ENCODE peak calls at places on chromosome 21, in four cellular contexts. M, J, U and O are unnamed samples.

GRCh38 chr21:41933259-41934079 is 20.3 kb downstream of the C2CD2 start:
- DNase-seq in J (no peak), U (peak; percentile 75), M (no peak), O (no peak)

GRCh38 chr21:37945036-37945435 is 28.8 kb upstream of the KCNJ6 start:
- DNase-seq in U (no peak), M (no peak), J (no peak), O (no peak)

GRCh38 chr21:28554660-28555475 is 437.8 kb downstream of the LTN1 start:
- DNase-seq in J (no peak), M (no peak), U (peak; percentile 54), O (no peak)

GRCh38 chr21:37490084-37490483 is 123.5 kb downstream of the DYRK1A start:
- DNase-seq in M (no peak), J (no peak), U (no peak), O (no peak)

GRCh38 chr21:42125571-42126544 is 54.7 kb downstream of the UMODL1 start:
- DNase-seq in M (no peak), U (peak; percentile 47), J (no peak), O (no peak)

GRCh38 chr21:42145569-42146250 is 73.2 kb upstream of the ABCG1 start:
- DNase-seq in U (peak; percentile 74), M (peak; percentile 62), J (no peak), O (no peak)

GRCh38 chr21:19541612-19542011 is 1138.0 kb upstream of the TMPRSS15 start:
- DNase-seq in U (no peak), M (no peak), J (no peak), O (no peak)

GRCh38 chr21:46621457-46622182 is 13.9 kb upstream of the PRMT2 start:
- DNase-seq in U (no peak), J (no peak), M (peak; percentile 29), O (no peak)

GRCh38 chr21:41802684-41803083 is 35.8 kb upstream of the RIPK4 start:
- DNase-seq in J (peak; percentile 75), U (peak; percentile 12), M (no peak), O (no peak)

GRCh38 chr21:31366825-31367224 is 22.8 kb upstream of the TIAM1 start:
- DNase-seq in U (peak; percentile 94), M (no peak), J (no peak), O (no peak)

GRCh38 chr21:15222711-15223110 is 157.9 kb upstream of the NRIP1 start:
- DNase-seq in U (no peak), J (no peak), M (no peak), O (no peak)

GRCh38 chr21:37319551-37319950 is 47.0 kb upstream of the DYRK1A start:
- DNase-seq in J (no peak), M (no peak), U (no peak), O (no peak)

GRCh38 chr21:15442743-15443142 is 287.0 kb upstream of the USP25 start:
- DNase-seq in M (no peak), J (no peak), U (no peak), O (no peak)

GRCh38 chr21:34911360-34911759 is 137.7 kb downstream of the RUNX1 start:
- DNase-seq in U (no peak), J (peak; percentile 16), M (no peak), O (no peak)

GRCh38 chr21:17463441-17463840 is 49.4 kb upstream of the CXADR start:
- DNase-seq in U (peak; percentile 88), J (no peak), M (no peak), O (no peak)

GRCh38 chr21:17501107-17502006 is 11.5 kb upstream of the CXADR start:
- DNase-seq in J (no peak), U (no peak), M (no peak), O (no peak)

GRCh38 chr21:37338671-37339526 is 27.7 kb upstream of the DYRK1A start:
- DNase-seq in M (no peak), J (peak; percentile 42), U (peak; percentile 96), O (no peak)

GRCh38 chr21:34889537-34890257 is 159.4 kb downstream of the RUNX1 start:
- DNase-seq in M (peak; percentile 67), U (peak; percentile 88), J (peak; percentile 73), O (peak; percentile 91)

GRCh38 chr21:46130721-46131720 is 24.4 kb downstream of the FTCD start:
- DNase-seq in J (peak; percentile 19), U (peak; percentile 41), M (peak; percentile 15), O (no peak)

GRCh38 chr21:34870246-34870645 is 178.9 kb downstream of the RUNX1 start:
- DNase-seq in M (no peak), U (no peak), J (no peak), O (peak; percentile 75)

GRCh38 chr21:46193829-46194373 is 9.6 kb upstream of the SPATC1L start:
- DNase-seq in M (no peak), J (no peak), U (no peak), O (no peak)

GRCh38 chr21:46509760-46510159 is 51.1 kb downstream of the DIP2A start:
- DNase-seq in J (no peak), U (peak; percentile 60), M (no peak), O (no peak)

DNA sequence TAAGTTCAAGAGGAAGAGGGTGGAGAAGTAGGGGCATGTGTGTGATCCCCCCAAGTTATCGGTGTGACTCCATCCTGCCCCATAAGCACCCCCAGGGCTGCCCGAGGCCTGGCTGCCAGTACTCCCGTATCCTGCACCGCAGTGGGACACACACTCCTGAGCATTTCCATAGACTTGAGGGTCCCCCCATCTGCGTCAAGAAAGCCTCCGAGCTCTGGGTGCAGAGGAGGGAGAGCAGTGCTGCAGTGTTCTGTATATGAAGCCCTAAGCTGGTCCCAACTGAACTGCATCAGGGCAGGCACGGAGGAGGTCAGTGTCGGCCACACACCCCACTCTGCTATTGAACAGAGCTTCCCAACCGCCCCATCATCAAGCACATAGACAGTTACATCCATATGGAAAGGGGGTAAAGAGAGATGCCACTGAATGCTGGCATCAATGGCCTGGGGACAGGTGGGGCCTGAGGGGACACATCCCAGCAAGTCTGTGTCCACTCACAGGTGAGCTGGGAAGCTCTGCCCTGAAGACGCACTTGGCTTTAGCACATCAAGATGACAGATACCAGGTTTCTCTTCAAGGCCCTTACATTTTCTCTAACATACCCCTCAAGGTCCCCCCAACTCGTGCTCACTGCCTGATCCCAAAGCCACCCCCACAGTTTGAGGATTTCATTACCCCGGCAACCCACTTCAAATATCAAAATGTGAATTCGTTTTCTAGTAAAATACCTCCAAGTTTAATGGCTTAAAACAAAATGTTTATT is 64.3 kb downstream of the EVA1C start:
- DNase-seq in M (no peak), J (no peak), U (no peak), O (no peak)
- H3K4me1 ChIP-seq in M (no peaks in the 10 kb centered on the region), J (peaks cover 20% of the 10 kb centered on the region), U (no peaks in the 10 kb centered on the region), O (peaks cover 22% of the 10 kb centered on the region)

GRCh38 chr21:43287974-43288755 is 119.4 kb downstream of the CRYAA start:
- DNase-seq in U (no peak), M (no peak), J (no peak), O (no peak)
- H3K4me1 ChIP-seq in U (no peaks in the 10 kb centered on the region), M (no peaks in the 10 kb centered on the region), J (no peaks in the 10 kb centered on the region), O (no peaks in the 10 kb centered on the region)

GRCh38 chr21:33541105-33541711 is 709 bp downstream of the GART start:
- DNase-seq in U (peak; percentile 25), M (no peak), J (no peak), O (no peak)

GRCh38 chr21:33541756-33542639 is at the start of gene GART:
- DNase-seq in J (peak; percentile 85), U (peak; percentile 82), M (peak; percentile 86), O (peak; percentile 92)

GRCh38 chr21:33543505-33544129 is 779 bp downstream of the SON start:
- DNase-seq in J (peak; percentile 71), M (no peak), U (no peak), O (no peak)

GRCh38 chr21:33544451-33544850 is 1.6 kb downstream of the SON start:
- DNase-seq in M (no peak), J (no peak), U (no peak), O (no peak)

DNA sequence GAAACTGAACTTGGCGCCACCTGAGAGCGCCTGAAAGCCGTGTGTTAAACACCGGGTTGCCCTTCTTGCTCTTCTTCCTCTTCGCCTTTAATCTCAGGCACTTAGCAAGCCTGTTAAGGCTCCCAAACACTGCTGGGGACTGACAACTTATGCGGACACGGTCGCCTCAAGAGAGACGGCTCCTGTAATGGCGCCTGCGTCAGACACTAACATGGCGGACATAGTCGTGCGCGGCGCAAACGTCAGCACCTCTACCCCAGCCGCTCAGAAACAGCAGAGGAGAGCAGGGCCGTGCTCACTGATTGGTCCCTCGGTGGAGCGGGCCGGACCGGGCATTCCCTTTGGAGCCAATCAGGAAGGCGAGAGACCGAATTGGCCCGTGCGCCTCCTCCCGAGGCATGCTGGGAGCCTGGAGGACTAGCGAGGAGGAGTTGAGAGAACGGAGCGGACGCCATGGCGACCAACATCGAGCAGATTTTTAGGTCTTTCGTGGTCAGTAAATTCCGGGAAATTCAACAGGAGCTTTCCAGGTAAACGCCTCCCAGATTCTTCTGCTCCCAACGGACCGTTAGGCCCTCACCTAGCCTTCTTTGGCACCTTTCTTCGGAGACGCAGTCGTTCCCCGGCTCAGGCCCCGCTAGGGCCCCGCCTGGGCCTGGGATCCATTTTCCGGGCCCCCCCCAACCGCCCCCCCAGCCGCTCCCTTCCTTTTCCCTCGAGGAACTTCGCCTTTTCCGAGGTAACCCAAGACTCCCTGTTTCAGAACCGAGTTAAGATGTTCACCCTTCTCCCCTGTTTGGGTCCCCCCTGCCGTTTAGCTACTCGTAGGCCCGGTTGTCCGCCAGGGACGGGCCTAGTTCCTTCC is at the start of gene SON:
- DNase-seq in M (peak; percentile 99), U (peak; percentile 99), J (peak; percentile 99), O (peak; percentile 100)
- H3K4me1 ChIP-seq in M (peaks cover 44% of the 10 kb centered on the region), U (peaks cover 20% of the 10 kb centered on the region), J (peaks cover 65% of the 10 kb centered on the region), O (peaks cover 51% of the 10 kb centered on the region)

GRCh38 chr21:39641827-39642450 is 29.2 kb downstream of the B3GALT5 start:
- DNase-seq in J (no peak), M (no peak), U (no peak), O (no peak)

GRCh38 chr21:39637971-39638628 is 25.4 kb downstream of the B3GALT5 start:
- DNase-seq in M (no peak), U (no peak), J (no peak), O (peak; percentile 74)

GRCh38 chr21:39644069-39644468 is 31.3 kb downstream of the B3GALT5 start:
- DNase-seq in J (no peak), M (no peak), U (no peak), O (peak; percentile 34)

GRCh38 chr21:39637197-39637970 is 24.6 kb downstream of the B3GALT5 start:
- DNase-seq in M (no peak), J (no peak), U (no peak), O (peak; percentile 77)

DNA sequence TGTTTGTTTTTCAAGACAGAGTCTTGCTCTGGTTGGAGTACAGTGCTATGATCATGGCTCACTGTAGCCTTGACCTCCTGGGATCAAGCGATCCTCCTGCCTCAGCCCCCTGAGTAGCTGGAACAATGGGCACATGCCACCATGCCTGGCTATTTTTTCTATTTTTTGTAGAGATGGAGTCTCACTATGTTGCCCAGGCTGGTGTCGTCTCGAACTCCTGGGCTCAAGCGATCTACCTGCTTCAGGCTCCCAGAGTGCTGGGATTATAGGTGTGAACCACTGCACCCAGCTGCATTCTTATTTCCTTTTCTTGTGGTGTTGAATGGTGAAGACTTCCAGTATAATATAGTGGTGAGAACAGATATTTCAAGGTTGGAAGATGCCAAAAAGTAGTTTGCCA is 28.0 kb downstream of the B3GALT5 start:
- DNase-seq in M (no peak), U (no peak), J (no peak), O (no peak)
- H3K4me1 ChIP-seq in M (no peaks in the 10 kb centered on the region), U (no peaks in the 10 kb centered on the region), J (no peaks in the 10 kb centered on the region), O (no peaks in the 10 kb centered on the region)

DNA sequence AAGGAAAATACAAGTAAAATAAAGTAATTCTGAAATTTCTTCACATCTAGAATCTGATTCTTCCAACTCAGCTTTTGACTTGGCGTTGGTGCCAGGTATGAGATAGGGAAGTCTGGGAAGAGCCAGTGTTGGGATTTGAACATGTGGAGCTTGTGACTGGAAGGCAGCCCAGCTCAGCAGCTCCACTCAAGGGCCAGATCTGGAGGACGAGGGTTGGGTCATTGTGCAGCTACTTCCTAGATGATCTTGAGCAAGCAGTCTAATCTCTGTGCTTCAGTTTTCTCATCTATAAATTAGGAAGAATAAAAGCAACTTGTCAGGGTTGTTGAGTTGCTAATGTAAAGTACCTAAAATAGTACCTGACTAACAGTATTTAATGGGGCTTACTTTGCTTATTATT is 5.0 kb downstream of the ADARB1 start:
- DNase-seq in M (no peak), U (peak; percentile 47), J (no peak), O (no peak)
- H3K4me1 ChIP-seq in M (peaks cover 86% of the 10 kb centered on the region), U (no peaks in the 10 kb centered on the region), J (peaks cover 72% of the 10 kb centered on the region), O (peaks cover 33% of the 10 kb centered on the region)